ENCODE peak calls at places on chromosomes 12 and 14, in five cellular contexts. J, I, U, Z and M are unnamed samples.

GRCh38 chr12:94699796-94700195 is 49.4 kb upstream of the TMCC3 start:
- DNase-seq in I (no peak), J (no peak), Z (no peak), U (peak; percentile 41), M (no peak)

GRCh38 chr14:20343855-20344205 is 395 bp downstream of the PARP2 start:
- DNase-seq in U (no peak), J (no peak), Z (no peak), I (no peak), M (no peak)

GRCh38 chr12:105773501-105773900 is 365.3 kb downstream of the NUAK1 start:
- DNase-seq in I (no peak), J (no peak), Z (no peak), U (no peak), M (no peak)

GRCh38 chr12:88812610-88813009 is 232.3 kb upstream of the KITLG start:
- DNase-seq in Z (no peak), U (no peak), I (no peak), J (no peak), M (no peak)

GRCh38 chr12:13222076-13222475 is 25.6 kb downstream of the EMP1 start:
- DNase-seq in U (peak; percentile 61), Z (no peak), J (no peak), I (no peak), M (no peak)

GRCh38 chr12:107402041-107403022 is 283.3 kb upstream of the PWP1 start:
- DNase-seq in U (peak; percentile 85), Z (peak; percentile 54), I (peak; percentile 52), J (peak; percentile 9), M (peak; percentile 42)

GRCh38 chr14:102849522-102850379 is 72.5 kb downstream of the TRAF3 start:
- DNase-seq in J (no peak), Z (no peak), I (no peak), U (no peak), M (no peak)

GRCh38 chr12:127145543-127145928 is 1121.4 kb upstream of the TMEM132C start:
- DNase-seq in U (no peak), I (no peak), J (no peak), Z (no peak), M (no peak)

GRCh38 chr12:104494137-104494815 is 37.5 kb downstream of the CHST11 start:
- DNase-seq in Z (no peak), I (peak; percentile 38), U (no peak), J (no peak), M (no peak)

GRCh38 chr14:81521356-81521755 is 12.3 kb downstream of the SEL1L start:
- DNase-seq in Z (no peak), I (no peak), J (no peak), U (no peak), M (no peak)

GRCh38 chr12:124332068-124332672 is 37.3 kb downstream of the RFLNA start:
- DNase-seq in Z (peak; percentile 40), I (no peak), J (no peak), U (peak; percentile 56), M (no peak)

GRCh38 chr12:106418970-106419369 is 61.4 kb downstream of the POLR3B start:
- DNase-seq in I (no peak), Z (no peak), J (no peak), U (no peak), M (no peak)

GRCh38 chr12:100656141-100656540 is 82.7 kb downstream of the GAS2L3 start:
- DNase-seq in U (no peak), J (no peak), I (no peak), Z (no peak), M (no peak)

GRCh38 chr14:52079239-52079956 is 10.5 kb upstream of the NID2 start:
- DNase-seq in J (no peak), Z (no peak), I (no peak), U (no peak), M (no peak)

GRCh38 chr14:98726585-98727405 is 545.2 kb downstream of the BCL11B start:
- DNase-seq in U (no peak), Z (no peak), I (no peak), J (no peak), M (no peak)

GRCh38 chr12:131103614-131104463 is 150.1 kb downstream of the ADGRD1 start:
- DNase-seq in J (no peak), Z (no peak), I (no peak), U (no peak), M (no peak)

GRCh38 chr14:90302529-90303303 is 29.0 kb downstream of the NRDE2 start:
- DNase-seq in U (no peak), Z (no peak), J (no peak), I (no peak), M (no peak)

GRCh38 chr12:88453323-88453722 is 126.9 kb downstream of the KITLG start:
- DNase-seq in U (no peak), J (no peak), I (no peak), Z (no peak), M (no peak)

GRCh38 chr12:30862486-30862885 is 64.1 kb upstream of the TSPAN11 start:
- DNase-seq in I (no peak), U (no peak), J (no peak), Z (no peak), M (no peak)

GRCh38 chr14:21997300-21997699 is 323.7 kb upstream of the OR4E1 start:
- DNase-seq in J (no peak), U (peak; percentile 65), I (no peak), Z (no peak), M (no peak)

GRCh38 chr14:70622111-70622712 is 19.5 kb upstream of the TTC9 start:
- DNase-seq in U (peak; percentile 58), J (no peak), Z (peak; percentile 87), I (peak; percentile 22), M (peak; percentile 16)

GRCh38 chr12:118641249-118641648 is 264.9 kb downstream of the SUDS3 start:
- DNase-seq in J (no peak), Z (no peak), U (peak; percentile 10), I (no peak), M (no peak)

GRCh38 chr14:51453869-51454268 is 197.8 kb upstream of the FRMD6 start:
- DNase-seq in I (no peak), U (no peak), J (no peak), Z (no peak), M (no peak)

GRCh38 chr14:47555333-47555732 is 120.1 kb downstream of the MDGA2 start:
- DNase-seq in U (no peak), J (no peak), I (no peak), Z (no peak), M (no peak)

GRCh38 chr12:69469854-69470188 is 367 bp upstream of the FRS2 start:
- DNase-seq in J (no peak), U (no peak), I (no peak), Z (no peak), M (no peak)

GRCh38 chr12:87086118-87086891 is 830.1 kb upstream of the MGAT4C start:
- DNase-seq in J (no peak), I (no peak), Z (peak; percentile 8), U (peak; percentile 23), M (no peak)

GRCh38 chr14:105173901-105174894 is 5.6 kb upstream of the JAG2 start:
- DNase-seq in U (no peak), I (no peak), Z (no peak), J (no peak), M (no peak)

GRCh38 chr14:106877527-106877926 is 1351.1 kb downstream of the TMEM121 start:
- DNase-seq in J (no peak), U (no peak), I (no peak), Z (no peak), M (no peak)

GRCh38 chr12:84607170-84607569 is 305.4 kb downstream of the SLC6A15 start:
- DNase-seq in J (no peak), Z (no peak), U (no peak), I (no peak), M (no peak)

GRCh38 chr12:50149311-50149710 is 17.9 kb downstream of the CERS5 start:
- DNase-seq in I (no peak), J (no peak), Z (no peak), U (no peak), M (no peak)

GRCh38 chr12:61891632-61892031 is 368.6 kb upstream of the USP15 start:
- DNase-seq in J (no peak), Z (peak; percentile 8), U (no peak), I (no peak), M (no peak)

GRCh38 chr12:115010324-115010995 is 326.5 kb upstream of the TBX3 start:
- DNase-seq in I (no peak), J (no peak), U (no peak), Z (no peak), M (no peak)

GRCh38 chr12:104877107-104877705 is 80.9 kb downstream of the SLC41A2 start:
- DNase-seq in I (no peak), Z (peak; percentile 35), U (peak; percentile 50), J (no peak), M (peak; percentile 14)

GRCh38 chr12:3658327-3659163 is 94.4 kb downstream of the CRACR2A start:
- DNase-seq in I (no peak), Z (peak; percentile 41), J (no peak), U (no peak), M (peak; percentile 53)

GRCh38 chr12:5268424-5269210 is 163.3 kb upstream of the NTF3 start:
- DNase-seq in J (no peak), U (no peak), I (no peak), Z (no peak), M (no peak)

GRCh38 chr14:71416392-71416791 is 509.1 kb downstream of the PCNX1 start:
- DNase-seq in I (no peak), J (no peak), U (no peak), Z (no peak), M (no peak)

GRCh38 chr14:74888164-74889158 is 6.7 kb downstream of the DLST start:
- DNase-seq in Z (no peak), J (no peak), U (peak; percentile 37), I (no peak), M (no peak)